ENCODE peak calls at places on chromosomes 7 and 10, in nine cellular contexts. G, Y, M, I, J, Q, V, F and S are unnamed samples.

GRCh38 chr7:29343379-29343778 is 148.8 kb downstream of the CHN2 start:
- DNase-seq in M (no peak), F (no peak), G (no peak), Q (no peak), V (no peak), J (no peak), Y (no peak), I (no peak), S (no peak)

GRCh38 chr10:107487284-107487683 is 322.8 kb upstream of the SORCS1 start:
- DNase-seq in V (peak), I (no peak), J (no peak), F (no peak), M (no peak), G (no peak), Y (no peak), Q (no peak), S (no peak)

GRCh38 chr10:58556516-58556915 is 43.8 kb downstream of the BICC1 start:
- DNase-seq in Y (no peak), Q (no peak), J (no peak), F (no peak), G (no peak), I (no peak), V (no peak), M (no peak), S (no peak)

GRCh38 chr7:36119005-36119711 is 33.9 kb upstream of the EEPD1 start:
- DNase-seq in J (no peak), F (no peak), M (peak), Q (peak), G (no peak), I (no peak), Y (peak), V (peak), S (no peak)

GRCh38 chr7:132773527-132773956 is 197.3 kb upstream of the PLXNA4 start:
- DNase-seq in M (peak), V (peak), Y (peak), I (no peak), Q (peak), J (no peak), F (no peak), G (no peak), S (no peak)

GRCh38 chr7:43697690-43698089 is 31.6 kb downstream of the COA1 start:
- DNase-seq in G (no peak), M (no peak), Q (no peak), J (no peak), Y (no peak), F (no peak), V (peak), I (no peak), S (no peak)

GRCh38 chr10:79351332-79351731 is 4.1 kb downstream of the PPIF start:
- DNase-seq in Q (no peak), G (no peak), I (no peak), Y (no peak), V (no peak), F (no peak), J (no peak), M (no peak), S (no peak)

GRCh38 chr7:42574693-42575084 is 337.2 kb downstream of the C7orf25 start:
- DNase-seq in M (no peak), J (no peak), F (no peak), G (no peak), Q (no peak), V (peak), I (no peak), Y (no peak), S (no peak)

GRCh38 chr7:143318661-143319060 is 2.8 kb downstream of the CLCN1 start:
- DNase-seq in G (no peak), I (no peak), F (no peak), Q (no peak), V (peak), M (no peak), Y (peak), J (no peak), S (no peak)

GRCh38 chr10:133143200-133143533 is 16.9 kb upstream of the KNDC1 start:
- DNase-seq in G (no peak), M (no peak), I (no peak), J (no peak), Q (no peak), V (no peak), Y (no peak), F (no peak), S (no peak)

DNA sequence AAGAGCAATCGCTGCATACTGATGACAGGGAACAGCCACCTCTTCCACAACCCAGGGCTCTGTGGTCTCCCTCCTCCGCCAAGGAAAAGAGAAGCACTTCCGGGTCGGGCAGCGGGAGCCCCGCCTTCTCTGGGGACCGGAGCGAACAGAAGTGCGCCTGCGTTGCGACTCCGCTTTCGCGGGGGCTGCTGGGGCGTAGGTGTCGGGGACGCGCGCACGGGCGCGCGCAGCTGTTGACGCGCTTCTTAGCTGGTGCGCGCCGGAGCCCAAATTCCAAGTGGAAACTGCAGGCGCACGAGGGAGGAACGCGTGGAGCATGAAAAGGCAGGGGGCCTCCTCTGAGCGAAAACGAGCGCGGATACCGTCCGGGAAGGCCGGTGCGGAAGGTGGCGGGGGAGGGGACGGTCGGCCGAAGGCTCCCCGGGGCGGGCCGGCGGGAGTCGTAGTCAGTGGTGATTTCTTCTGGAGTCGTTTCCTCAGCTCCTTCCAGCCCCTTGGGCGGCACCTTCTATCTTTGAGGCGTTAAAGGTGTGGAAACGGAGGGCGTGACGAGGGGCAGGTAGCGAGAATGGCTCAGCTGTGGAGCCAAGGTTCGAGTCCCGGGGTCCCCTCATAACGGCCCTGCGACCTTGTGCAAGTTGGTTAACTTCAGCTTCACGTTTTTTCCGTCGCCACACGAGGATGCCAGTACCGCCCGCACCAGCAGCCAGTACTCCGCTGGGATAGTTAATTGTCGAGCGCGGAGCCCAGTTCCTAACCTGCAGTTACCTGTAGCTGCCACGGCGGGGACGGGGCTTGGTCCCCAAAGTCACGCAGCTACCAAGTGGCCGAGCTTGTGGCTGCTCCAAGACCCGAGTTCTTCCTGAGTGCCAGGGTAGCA is at the start of the genes COX15 and CUTC:
- DNase-seq in G (peak), Y (peak), I (peak), V (peak), M (peak), F (peak), J (peak), Q (peak), S (peak)
- TF ChIP-seq CTCF in G (peak), Y (peak), I (peak), V (peak), M (no peak), F (no peak), J (peak), Q (peak), S (no peak)

GRCh38 chr7:5774790-5775189 is 6.7 kb downstream of the RNF216 start:
- DNase-seq in M (no peak), V (no peak), J (no peak), G (no peak), Q (no peak), I (no peak), F (no peak), Y (no peak), S (no peak)

GRCh38 chr7:5774136-5774535 is 7.3 kb downstream of the RNF216 start:
- DNase-seq in I (no peak), F (no peak), M (no peak), Y (no peak), G (no peak), Q (no peak), V (no peak), J (no peak), S (no peak)

GRCh38 chr7:5769571-5769970 is 11.9 kb downstream of the RNF216 start:
- DNase-seq in Q (no peak), M (no peak), I (no peak), F (no peak), Y (no peak), V (peak), J (no peak), G (no peak), S (no peak)

GRCh38 chr7:5776894-5777645 is 4.4 kb downstream of the RNF216 start:
- DNase-seq in I (no peak), G (no peak), M (no peak), F (no peak), J (no peak), Q (no peak), Y (no peak), V (no peak), S (no peak)

GRCh38 chr7:5773661-5774086 is 7.8 kb downstream of the RNF216 start:
- DNase-seq in J (peak), G (peak), F (no peak), I (no peak), Q (peak), Y (peak), M (peak), V (peak), S (no peak)
- TF ChIP-seq CTCF in J (no peak), G (no peak), F (no peak), I (no peak), Q (no peak), Y (no peak), M (no peak), V (no peak), S (no peak)

DNA sequence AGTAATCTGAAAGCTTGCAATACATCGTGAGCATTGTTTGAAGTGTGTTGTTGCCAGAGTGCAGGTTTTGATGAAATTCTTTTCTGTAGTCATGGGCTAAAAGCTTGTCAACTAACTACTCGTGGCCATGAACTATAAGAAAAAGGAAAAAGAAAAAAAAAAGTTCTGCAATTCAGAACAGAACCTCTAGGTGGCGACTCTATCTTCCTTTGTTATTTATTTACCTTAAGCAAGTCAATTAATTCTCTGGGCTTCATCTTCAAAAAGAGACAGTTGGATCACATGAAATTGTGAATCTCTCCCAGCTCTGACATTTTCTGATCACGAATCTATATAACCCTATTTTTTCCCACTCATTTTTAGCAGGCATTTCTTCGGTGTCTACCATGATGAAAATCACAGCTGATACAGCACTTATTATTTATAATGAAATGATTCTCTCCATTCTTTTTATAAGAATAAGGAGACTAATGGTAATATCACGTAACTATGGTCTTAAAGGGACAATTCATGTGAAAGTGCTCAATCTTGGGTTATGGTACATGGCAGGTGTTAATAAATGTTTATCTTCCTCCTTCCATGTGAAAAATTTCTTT is 18.8 kb downstream of the TMEM196 start:
- DNase-seq in I (peak), G (no peak), F (no peak), M (peak), Q (no peak), Y (no peak), J (no peak), V (peak), S (peak)
- TF ChIP-seq CTCF in I (peak), G (peak), F (peak), M (peak), Q (peak), Y (peak), J (peak), V (peak), S (peak)

DNA sequence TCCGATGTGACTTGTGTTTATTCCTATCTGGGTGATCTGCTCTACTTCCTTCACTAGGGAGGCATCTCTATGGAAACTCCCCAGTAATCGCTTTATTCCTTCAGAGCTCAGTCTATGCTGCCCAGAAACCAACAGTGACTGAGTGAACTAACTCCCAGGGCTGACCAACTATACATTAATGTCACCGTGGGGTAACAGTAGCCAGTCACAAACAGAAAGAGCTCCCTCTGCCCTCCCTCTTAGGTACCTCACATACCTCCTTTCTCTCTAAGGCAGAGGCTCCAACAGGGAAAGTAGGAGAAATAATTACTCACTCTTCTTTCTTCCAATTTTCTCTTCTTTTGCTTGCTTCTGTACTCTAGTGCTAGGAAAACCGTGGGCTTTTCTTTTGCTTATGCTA is 855.0 kb downstream of the REEP3 start:
- DNase-seq in J (no peak), V (no peak), I (no peak), Q (no peak), G (no peak), M (no peak), F (no peak), Y (no peak), S (no peak)
- TF ChIP-seq CTCF in J (no peak), V (no peak), I (peak), Q (no peak), G (no peak), M (no peak), F (no peak), Y (no peak), S (no peak)

GRCh38 chr10:33047655-33048054 is 89.6 kb upstream of the ITGB1 start:
- DNase-seq in J (no peak), F (no peak), M (no peak), Q (no peak), V (peak), G (no peak), I (peak), Y (no peak), S (no peak)
- TF ChIP-seq CTCF in J (no peak), F (no peak), M (no peak), Q (peak), V (no peak), G (no peak), I (no peak), Y (peak), S (no peak)

GRCh38 chr10:28503114-28503513 is 29.8 kb upstream of the WAC start:
- DNase-seq in Q (peak), V (peak), F (no peak), Y (no peak), I (no peak), M (peak), J (no peak), G (no peak), S (no peak)
- TF ChIP-seq CTCF in Q (no peak), V (no peak), F (no peak), Y (no peak), I (no peak), M (no peak), J (no peak), G (no peak), S (no peak)